ENCODE peak calls at places on chromosomes 3 and 15, in eight cellular contexts. One of them, this sample, is unnamed.

GRCh38 chr15:57165992-57166391 is 210.3 kb upstream of the CGNL1 start:
- DNase-seq in activated CD8-positive, alpha-beta memory T cell treated with anti-CD3 and anti-CD28 coated beads for 48 hours: no peak
- DNase-seq in fibroblast of pulmonary artery: peak
- DNase-seq in GM13976: no peak
- DNase-seq in cardiac fibroblast: peak
- DNase-seq in sciatic nerve: no peak
- DNase-seq in adrenal gland: no peak
- DNase-seq in activated CD4-positive, alpha-beta T cell treated with anti-CD3 and anti-CD28 coated beads, Interleukin-2, amount 50 U/mL, for 1 hour: no peak
- DNase-seq in this sample: no peak

GRCh38 chr3:171126478-171127214 is 100.1 kb upstream of the SLC2A2 start:
- DNase-seq in activated CD8-positive, alpha-beta memory T cell treated with anti-CD3 and anti-CD28 coated beads for 48 hours: no peak
- DNase-seq in fibroblast of pulmonary artery: no peak
- DNase-seq in GM13976: no peak
- DNase-seq in cardiac fibroblast: no peak
- DNase-seq in sciatic nerve: no peak
- DNase-seq in adrenal gland: no peak
- DNase-seq in activated CD4-positive, alpha-beta T cell treated with anti-CD3 and anti-CD28 coated beads, Interleukin-2, amount 50 U/mL, for 1 hour: no peak
- DNase-seq in this sample: no peak

GRCh38 chr3:133712017-133712416 is 34.2 kb upstream of the TF start:
- DNase-seq in activated CD8-positive, alpha-beta memory T cell treated with anti-CD3 and anti-CD28 coated beads for 48 hours: no peak
- DNase-seq in fibroblast of pulmonary artery: no peak
- DNase-seq in GM13976: no peak
- DNase-seq in cardiac fibroblast: no peak
- DNase-seq in sciatic nerve: no peak
- DNase-seq in adrenal gland: no peak
- DNase-seq in activated CD4-positive, alpha-beta T cell treated with anti-CD3 and anti-CD28 coated beads, Interleukin-2, amount 50 U/mL, for 1 hour: no peak
- DNase-seq in this sample: no peak

GRCh38 chr15:71201471-71201870 is 86.2 kb downstream of the THSD4 start:
- DNase-seq in activated CD8-positive, alpha-beta memory T cell treated with anti-CD3 and anti-CD28 coated beads for 48 hours: no peak
- DNase-seq in fibroblast of pulmonary artery: no peak
- DNase-seq in GM13976: no peak
- DNase-seq in cardiac fibroblast: no peak
- DNase-seq in sciatic nerve: no peak
- DNase-seq in adrenal gland: no peak
- DNase-seq in activated CD4-positive, alpha-beta T cell treated with anti-CD3 and anti-CD28 coated beads, Interleukin-2, amount 50 U/mL, for 1 hour: no peak
- DNase-seq in this sample: no peak

GRCh38 chr15:71780349-71780976 is 29.9 kb upstream of the NR2E3 start:
- DNase-seq in activated CD8-positive, alpha-beta memory T cell treated with anti-CD3 and anti-CD28 coated beads for 48 hours: no peak
- DNase-seq in fibroblast of pulmonary artery: peak
- DNase-seq in GM13976: peak
- DNase-seq in cardiac fibroblast: peak
- DNase-seq in sciatic nerve: no peak
- DNase-seq in adrenal gland: no peak
- DNase-seq in activated CD4-positive, alpha-beta T cell treated with anti-CD3 and anti-CD28 coated beads, Interleukin-2, amount 50 U/mL, for 1 hour: peak
- DNase-seq in this sample: peak

GRCh38 chr3:173841334-173841733 is 443.8 kb downstream of the NLGN1 start:
- DNase-seq in activated CD8-positive, alpha-beta memory T cell treated with anti-CD3 and anti-CD28 coated beads for 48 hours: no peak
- DNase-seq in fibroblast of pulmonary artery: no peak
- DNase-seq in GM13976: no peak
- DNase-seq in cardiac fibroblast: no peak
- DNase-seq in sciatic nerve: no peak
- DNase-seq in adrenal gland: no peak
- DNase-seq in activated CD4-positive, alpha-beta T cell treated with anti-CD3 and anti-CD28 coated beads, Interleukin-2, amount 50 U/mL, for 1 hour: no peak
- DNase-seq in this sample: no peak

GRCh38 chr15:52790166-52790708 is at the start of gene ONECUT1:
- DNase-seq in activated CD8-positive, alpha-beta memory T cell treated with anti-CD3 and anti-CD28 coated beads for 48 hours: no peak
- DNase-seq in fibroblast of pulmonary artery: peak
- DNase-seq in GM13976: peak
- DNase-seq in cardiac fibroblast: peak
- DNase-seq in sciatic nerve: no peak
- DNase-seq in adrenal gland: no peak
- DNase-seq in activated CD4-positive, alpha-beta T cell treated with anti-CD3 and anti-CD28 coated beads, Interleukin-2, amount 50 U/mL, for 1 hour: peak
- DNase-seq in this sample: no peak

GRCh38 chr15:32956006-32956405 is 238.2 kb downstream of the GREM1 start:
- DNase-seq in activated CD8-positive, alpha-beta memory T cell treated with anti-CD3 and anti-CD28 coated beads for 48 hours: no peak
- DNase-seq in fibroblast of pulmonary artery: peak
- DNase-seq in GM13976: peak
- DNase-seq in cardiac fibroblast: peak
- DNase-seq in sciatic nerve: no peak
- DNase-seq in adrenal gland: no peak
- DNase-seq in activated CD4-positive, alpha-beta T cell treated with anti-CD3 and anti-CD28 coated beads, Interleukin-2, amount 50 U/mL, for 1 hour: no peak
- DNase-seq in this sample: no peak

GRCh38 chr3:59180006-59180405 is 130.2 kb upstream of the CFAP20DC start:
- DNase-seq in activated CD8-positive, alpha-beta memory T cell treated with anti-CD3 and anti-CD28 coated beads for 48 hours: no peak
- DNase-seq in fibroblast of pulmonary artery: no peak
- DNase-seq in GM13976: no peak
- DNase-seq in cardiac fibroblast: no peak
- DNase-seq in sciatic nerve: no peak
- DNase-seq in adrenal gland: no peak
- DNase-seq in activated CD4-positive, alpha-beta T cell treated with anti-CD3 and anti-CD28 coated beads, Interleukin-2, amount 50 U/mL, for 1 hour: no peak
- DNase-seq in this sample: no peak

GRCh38 chr15:47157827-47158226 is 559.5 kb upstream of the SEMA6D start:
- DNase-seq in activated CD8-positive, alpha-beta memory T cell treated with anti-CD3 and anti-CD28 coated beads for 48 hours: no peak
- DNase-seq in fibroblast of pulmonary artery: no peak
- DNase-seq in GM13976: no peak
- DNase-seq in cardiac fibroblast: no peak
- DNase-seq in sciatic nerve: no peak
- DNase-seq in adrenal gland: no peak
- DNase-seq in activated CD4-positive, alpha-beta T cell treated with anti-CD3 and anti-CD28 coated beads, Interleukin-2, amount 50 U/mL, for 1 hour: no peak
- DNase-seq in this sample: no peak

GRCh38 chr3:197440717-197441303 is 115.0 kb downstream of the BDH1 start:
- DNase-seq in activated CD8-positive, alpha-beta memory T cell treated with anti-CD3 and anti-CD28 coated beads for 48 hours: no peak
- DNase-seq in fibroblast of pulmonary artery: no peak
- DNase-seq in GM13976: no peak
- DNase-seq in cardiac fibroblast: no peak
- DNase-seq in sciatic nerve: no peak
- DNase-seq in adrenal gland: no peak
- DNase-seq in activated CD4-positive, alpha-beta T cell treated with anti-CD3 and anti-CD28 coated beads, Interleukin-2, amount 50 U/mL, for 1 hour: no peak
- DNase-seq in this sample: no peak

This sample was measured in KG1.